ENCODE peak calls at places on chromosomes 16 and 17, in four cellular contexts. One of them, this sample, is unnamed.
A peak's percentile ranks its signal among the peaks of the same experiment; 100 is the strongest.

GRCh38 chr16:49112754-49113153 is 168.9 kb downstream of the CBLN1 start:
- DNase-seq in HFFc6: no peak
- DNase-seq in fibroblast of lung: no peak
- DNase-seq in left ventricle myocardium inferior: peak; percentile 70
- DNase-seq in this sample: no peak

GRCh38 chr16:12985516-12985915 is 84.1 kb downstream of the SHISA9 start:
- DNase-seq in HFFc6: no peak
- DNase-seq in fibroblast of lung: no peak
- DNase-seq in left ventricle myocardium inferior: no peak
- DNase-seq in this sample: no peak

GRCh38 chr17:62807812-62808575 is at the start of gene MARCHF10:
- DNase-seq in HFFc6: no peak
- DNase-seq in fibroblast of lung: peak; percentile 27
- DNase-seq in left ventricle myocardium inferior: no peak
- DNase-seq in this sample: no peak

GRCh38 chr16:67663151-67663876 is 2.6 kb downstream of the PARD6A start:
- DNase-seq in HFFc6: no peak
- DNase-seq in fibroblast of lung: no peak
- DNase-seq in left ventricle myocardium inferior: no peak
- DNase-seq in this sample: no peak

GRCh38 chr16:24253192-24253591 is 2.9 kb upstream of the CACNG3 start:
- DNase-seq in HFFc6: no peak
- DNase-seq in fibroblast of lung: peak; percentile 23
- DNase-seq in left ventricle myocardium inferior: no peak
- DNase-seq in this sample: no peak

GRCh38 chr17:27609606-27610303 is 21.2 kb upstream of the LGALS9 start:
- DNase-seq in HFFc6: peak; percentile 53
- DNase-seq in fibroblast of lung: no peak
- DNase-seq in left ventricle myocardium inferior: no peak
- DNase-seq in this sample: no peak

GRCh38 chr17:77471984-77472836 is 331.4 kb downstream of the SEC14L1 start:
- DNase-seq in HFFc6: peak; percentile 46
- DNase-seq in fibroblast of lung: peak; percentile 85
- DNase-seq in left ventricle myocardium inferior: no peak
- DNase-seq in this sample: no peak

GRCh38 chr16:74455213-74455612 is 33.9 kb upstream of the CLEC18B start:
- DNase-seq in HFFc6: no peak
- DNase-seq in fibroblast of lung: peak; percentile 89
- DNase-seq in left ventricle myocardium inferior: no peak
- DNase-seq in this sample: no peak

GRCh38 chr17:77999413-78000173 is 41.1 kb downstream of the TNRC6C start:
- DNase-seq in HFFc6: peak; percentile 15
- DNase-seq in fibroblast of lung: peak; percentile 60
- DNase-seq in left ventricle myocardium inferior: no peak
- DNase-seq in this sample: no peak

GRCh38 chr16:30551781-30552180 is 6.4 kb downstream of the ZNF764 start:
- DNase-seq in HFFc6: no peak
- DNase-seq in fibroblast of lung: no peak
- DNase-seq in left ventricle myocardium inferior: no peak
- DNase-seq in this sample: no peak

GRCh38 chr17:61255609-61256008 is 144.0 kb upstream of the TBX2 start:
- DNase-seq in HFFc6: no peak
- DNase-seq in fibroblast of lung: no peak
- DNase-seq in left ventricle myocardium inferior: no peak
- DNase-seq in this sample: no peak

GRCh38 chr17:61254894-61255293 is 144.7 kb upstream of the TBX2 start:
- DNase-seq in HFFc6: no peak
- DNase-seq in fibroblast of lung: no peak
- DNase-seq in left ventricle myocardium inferior: no peak
- DNase-seq in this sample: no peak

GRCh38 chr17:61261001-61261587 is 138.5 kb upstream of the TBX2 start:
- DNase-seq in HFFc6: no peak
- DNase-seq in fibroblast of lung: no peak
- DNase-seq in left ventricle myocardium inferior: no peak
- DNase-seq in this sample: no peak

GRCh38 chr17:61260061-61260797 is 139.4 kb upstream of the TBX2 start:
- DNase-seq in HFFc6: peak; percentile 56
- DNase-seq in fibroblast of lung: no peak
- DNase-seq in left ventricle myocardium inferior: no peak
- DNase-seq in this sample: no peak

DNA sequence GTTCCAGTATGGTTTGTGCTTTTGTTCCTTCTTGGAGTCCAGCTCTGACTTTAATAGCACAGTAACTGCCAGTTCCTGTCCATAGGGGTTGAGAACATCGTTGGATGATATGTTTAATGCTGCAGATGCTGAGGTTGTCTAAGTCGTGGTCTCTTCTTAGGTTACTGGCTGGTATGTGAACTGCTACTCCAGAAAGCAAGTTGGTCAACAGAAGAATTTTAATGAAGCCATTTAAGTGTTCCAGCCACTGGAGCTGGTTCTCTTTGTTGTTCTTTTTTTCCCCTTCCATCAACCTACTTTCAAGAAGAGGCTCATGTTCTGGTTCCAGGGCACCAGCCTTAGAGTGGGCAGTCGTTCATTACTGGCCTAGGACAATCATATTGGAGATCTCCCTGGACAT is 140.3 kb upstream of the TBX2 start:
- DNase-seq in HFFc6: no peak
- DNase-seq in fibroblast of lung: no peak
- DNase-seq in left ventricle myocardium inferior: no peak
- DNase-seq in this sample: no peak
- TF ChIP-seq CTCF in HFFc6: no peak
- TF ChIP-seq CTCF in fibroblast of lung: no peak
- TF ChIP-seq CTCF in left ventricle myocardium inferior: no peak
- TF ChIP-seq CTCF in this sample: no peak

GRCh38 chr16:65068151-65068740 is 53.6 kb downstream of the CDH11 start:
- DNase-seq in HFFc6: peak; percentile 75
- DNase-seq in fibroblast of lung: peak; percentile 67
- DNase-seq in left ventricle myocardium inferior: no peak
- DNase-seq in this sample: peak; percentile 78
- TF ChIP-seq CTCF in HFFc6: no peak
- TF ChIP-seq CTCF in fibroblast of lung: no peak
- TF ChIP-seq CTCF in left ventricle myocardium inferior: no peak
- TF ChIP-seq CTCF in this sample: no peak

DNA sequence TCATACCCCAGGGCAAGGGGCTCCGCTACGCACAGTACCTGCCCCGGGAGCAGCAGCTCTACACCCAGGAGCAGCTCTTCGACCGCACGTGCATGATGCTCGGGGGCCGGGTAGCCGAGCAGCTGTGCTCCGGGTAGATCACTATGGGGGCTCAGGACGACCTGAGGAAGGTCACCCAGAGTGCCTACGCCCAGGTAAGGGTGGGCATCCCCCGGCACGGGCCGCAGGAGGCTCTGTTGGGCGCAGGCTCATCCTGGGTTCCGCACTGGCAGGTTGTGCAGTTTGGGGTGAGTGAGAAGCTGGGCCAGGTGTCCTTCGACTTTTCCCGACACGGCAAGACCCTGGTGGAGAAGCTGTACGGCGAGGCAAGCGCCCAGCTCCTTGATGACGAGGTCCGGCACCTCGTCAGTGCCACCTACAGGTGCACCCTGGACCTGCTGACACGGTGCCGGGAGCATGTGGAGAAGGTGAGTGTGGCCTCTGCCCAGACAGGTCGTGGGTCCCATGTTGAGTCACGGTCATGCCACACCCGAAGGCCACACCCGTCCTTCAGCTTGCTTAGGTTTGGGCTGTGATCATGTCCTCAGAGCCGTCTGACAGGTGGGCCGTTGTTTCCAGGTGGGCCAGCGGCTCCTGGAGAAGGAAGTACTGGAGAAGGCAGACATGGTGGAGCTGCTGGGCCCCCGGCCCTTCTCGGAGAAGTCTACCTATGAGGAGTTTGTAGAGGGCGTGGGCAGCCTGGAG is 19.3 kb downstream of the DBNDD1 start:
- DNase-seq in HFFc6: no peak
- DNase-seq in fibroblast of lung: no peak
- DNase-seq in left ventricle myocardium inferior: no peak
- DNase-seq in this sample: no peak
- TF ChIP-seq CTCF in HFFc6: peak; percentile 32
- TF ChIP-seq CTCF in fibroblast of lung: no peak
- TF ChIP-seq CTCF in left ventricle myocardium inferior: no peak
- TF ChIP-seq CTCF in this sample: no peak

DNA sequence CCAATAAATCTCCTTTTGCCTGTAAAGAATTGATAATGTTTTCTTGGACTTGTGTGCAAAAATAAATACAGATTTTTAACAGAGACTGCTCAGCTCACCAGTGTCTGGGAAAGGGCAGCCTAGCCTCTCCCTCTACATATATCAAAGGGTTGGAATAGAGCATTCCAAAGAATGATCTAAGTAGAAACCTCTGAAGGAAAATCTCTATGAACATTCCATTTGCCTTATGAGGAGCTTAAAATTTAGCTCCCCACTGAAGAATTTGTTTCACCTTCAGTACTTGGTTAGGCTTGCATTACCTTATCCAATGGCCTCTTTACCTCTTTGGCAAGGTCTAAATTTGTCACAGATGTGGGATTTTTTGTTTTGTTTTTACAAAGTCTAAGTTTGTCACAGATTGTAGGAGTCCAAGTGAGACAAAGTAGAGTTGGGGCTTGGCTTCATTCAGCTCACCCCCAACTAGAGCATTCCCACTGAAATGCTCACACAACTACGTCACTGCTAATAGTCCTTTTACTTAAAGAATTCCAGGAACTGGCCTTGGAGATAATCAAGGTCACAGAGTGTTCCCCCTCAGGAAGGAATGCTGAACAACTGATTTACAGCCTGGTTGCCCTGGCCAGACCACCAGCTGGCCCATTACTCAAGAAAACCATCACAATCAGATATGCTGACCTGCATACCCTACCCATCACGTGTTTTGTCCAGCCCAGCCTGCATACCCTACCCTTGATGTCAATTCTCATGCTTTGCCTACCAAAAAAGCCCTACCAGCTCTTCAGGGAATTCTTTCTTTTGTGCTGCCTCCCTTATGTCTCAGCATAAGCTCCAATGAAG is 26.6 kb upstream of the PPM1D start:
- DNase-seq in HFFc6: peak; percentile 62
- DNase-seq in fibroblast of lung: peak; percentile 91
- DNase-seq in left ventricle myocardium inferior: no peak
- DNase-seq in this sample: peak; percentile 74
- TF ChIP-seq CTCF in HFFc6: peak; percentile 40
- TF ChIP-seq CTCF in fibroblast of lung: no peak
- TF ChIP-seq CTCF in left ventricle myocardium inferior: no peak
- TF ChIP-seq CTCF in this sample: no peak

GRCh38 chr16:79752421-79752820 is 151.9 kb upstream of the MAF start:
- DNase-seq in HFFc6: no peak
- DNase-seq in fibroblast of lung: no peak
- DNase-seq in left ventricle myocardium inferior: no peak
- DNase-seq in this sample: no peak
- TF ChIP-seq CTCF in HFFc6: no peak
- TF ChIP-seq CTCF in fibroblast of lung: no peak
- TF ChIP-seq CTCF in left ventricle myocardium inferior: no peak
- TF ChIP-seq CTCF in this sample: no peak

GRCh38 chr17:81537343-81537855 is 9.2 kb downstream of the FSCN2 start:
- DNase-seq in HFFc6: no peak
- DNase-seq in fibroblast of lung: no peak
- DNase-seq in left ventricle myocardium inferior: no peak
- DNase-seq in this sample: no peak
- TF ChIP-seq CTCF in HFFc6: peak; percentile 75
- TF ChIP-seq CTCF in fibroblast of lung: peak; percentile 30
- TF ChIP-seq CTCF in left ventricle myocardium inferior: peak; percentile 74
- TF ChIP-seq CTCF in this sample: peak; percentile 78

DNA sequence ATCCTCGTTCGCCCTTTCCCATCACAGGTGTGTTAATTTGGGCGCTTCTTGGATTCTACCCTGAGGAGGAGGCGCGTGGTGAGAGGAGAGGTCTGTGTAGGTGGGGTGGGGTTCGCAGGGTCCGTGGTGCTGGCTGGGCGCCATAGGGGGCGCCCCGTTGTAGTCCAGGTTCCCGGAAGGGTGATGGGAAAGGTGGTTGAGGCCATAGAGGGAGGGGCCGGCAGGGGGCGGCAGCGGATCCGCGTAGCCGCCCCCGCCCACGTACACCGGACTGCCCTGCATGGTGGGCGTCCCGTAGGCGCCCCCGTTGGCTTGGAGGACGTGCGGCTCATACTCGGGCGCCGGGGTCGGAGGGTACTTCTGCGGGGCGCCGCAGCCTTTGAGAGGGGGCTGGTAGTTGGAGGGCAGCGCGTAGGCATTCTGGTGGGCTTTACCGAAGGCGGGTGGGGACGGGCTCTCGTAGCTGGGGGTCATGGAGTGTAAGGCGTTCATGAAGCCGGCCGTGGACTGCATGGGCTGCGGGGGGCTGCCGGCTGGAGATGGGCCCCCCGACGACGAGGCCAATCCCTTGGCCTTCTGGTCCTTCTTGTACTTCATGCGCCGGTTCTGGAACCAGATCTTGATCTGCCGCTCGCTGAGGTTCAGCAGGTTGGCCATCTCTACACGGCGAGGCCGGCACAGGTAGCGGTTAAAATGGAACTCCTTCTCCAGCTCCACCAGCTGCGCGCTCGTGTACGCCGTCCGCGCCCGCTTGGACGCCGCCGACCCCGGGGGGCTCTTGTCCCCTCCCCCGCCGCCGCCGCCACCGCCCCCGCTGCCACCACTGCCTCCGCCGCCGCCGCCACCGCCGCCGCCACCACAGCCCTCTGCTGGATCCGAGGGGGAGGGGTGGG is 5.7 kb upstream of the HOXB2 start:
- DNase-seq in HFFc6: no peak
- DNase-seq in fibroblast of lung: peak; percentile 41
- DNase-seq in left ventricle myocardium inferior: no peak
- DNase-seq in this sample: no peak
- TF ChIP-seq CTCF in HFFc6: peak; percentile 31
- TF ChIP-seq CTCF in fibroblast of lung: peak; percentile 27
- TF ChIP-seq CTCF in left ventricle myocardium inferior: no peak
- TF ChIP-seq CTCF in this sample: peak; percentile 17

DNA sequence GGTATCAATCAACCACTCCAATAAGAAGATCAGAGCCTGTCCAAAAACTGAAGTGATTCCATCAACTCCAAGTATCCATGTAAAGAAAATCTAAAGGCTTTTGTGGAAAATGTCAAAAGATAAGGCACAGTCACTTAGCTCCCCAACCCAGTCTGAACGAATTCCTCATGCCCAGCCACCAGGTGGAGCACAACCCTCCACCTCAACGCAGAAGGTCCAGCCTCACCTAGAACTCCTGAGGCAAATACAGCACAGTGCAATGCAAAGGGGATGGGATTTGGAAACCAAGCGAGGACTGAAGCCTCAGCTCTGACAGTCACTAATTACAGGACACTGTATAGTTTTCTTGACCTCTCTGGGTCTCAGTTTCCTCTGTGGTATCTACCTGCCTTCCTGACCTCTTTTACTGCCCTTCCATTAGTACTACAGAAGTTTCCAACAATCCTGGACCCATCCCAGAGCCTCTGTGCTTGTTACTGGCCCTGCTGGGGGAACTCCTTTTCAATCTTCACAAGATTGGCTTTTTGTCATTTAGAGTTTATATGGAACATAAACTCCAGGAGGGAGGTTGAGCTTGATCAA is 2.0 kb downstream of the NCBP3 start:
- DNase-seq in HFFc6: peak; percentile 7
- DNase-seq in fibroblast of lung: peak; percentile 22
- DNase-seq in left ventricle myocardium inferior: no peak
- DNase-seq in this sample: no peak
- TF ChIP-seq CTCF in HFFc6: peak; percentile 80
- TF ChIP-seq CTCF in fibroblast of lung: peak; percentile 37
- TF ChIP-seq CTCF in left ventricle myocardium inferior: peak; percentile 57
- TF ChIP-seq CTCF in this sample: peak; percentile 79

DNA sequence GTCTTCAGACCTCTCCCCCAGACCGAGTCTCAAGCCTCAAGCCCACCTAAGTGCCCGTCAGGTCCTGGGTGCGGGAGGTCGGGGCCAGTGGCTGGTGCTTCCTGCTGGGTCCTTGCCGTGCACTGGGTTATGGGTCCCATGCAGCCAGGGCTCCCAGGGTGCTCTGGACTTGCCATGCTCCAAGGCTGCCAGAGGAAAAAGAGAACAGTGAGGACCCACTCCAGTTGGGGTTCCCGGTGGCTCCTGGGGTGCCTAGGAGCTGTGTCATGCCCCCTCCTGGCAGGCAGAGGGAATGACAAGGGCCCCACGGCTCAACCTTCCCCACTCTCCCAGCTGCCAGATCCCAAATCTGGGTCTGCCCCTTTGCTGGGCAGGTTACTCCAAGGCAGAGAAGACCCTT is 3.8 kb downstream of the SNX20 start:
- DNase-seq in HFFc6: no peak
- DNase-seq in fibroblast of lung: no peak
- DNase-seq in left ventricle myocardium inferior: no peak
- DNase-seq in this sample: no peak
- TF ChIP-seq CTCF in HFFc6: peak; percentile 65
- TF ChIP-seq CTCF in fibroblast of lung: no peak
- TF ChIP-seq CTCF in left ventricle myocardium inferior: peak; percentile 37
- TF ChIP-seq CTCF in this sample: peak; percentile 32